ENCODE peak calls at places on chromosomes 16 and 17, in seven cellular contexts. K is suprapubic skin, X is testis, N is tibial nerve, H is transverse colon, W is Peyer's patch, Y is endothelial cell of umbilical vein. M is an unnamed sample.

GRCh38 chr16:68778551-68779231 is 41.6 kb downstream of the CDH1 start:
- DNase-seq in K (no peak), X (no peak), N (no peak), H (peak; percentile 32), W (no peak), Y (no peak), M (peak; percentile 50)

GRCh38 chr17:40351185-40352043 is 13.1 kb downstream of the GJD3 start:
- DNase-seq in K (no peak), X (no peak), N (no peak), H (no peak), W (no peak), Y (no peak), M (peak; percentile 42)

GRCh38 chr17:4199818-4200402 is 56.9 kb downstream of the CYB5D2 start:
- DNase-seq in K (no peak), X (no peak), N (no peak), H (no peak), W (no peak), Y (peak; percentile 45), M (no peak)

GRCh38 chr16:56189990-56190902 is 1.0 kb upstream of the GNAO1 start:
- DNase-seq in K (peak; percentile 76), X (no peak), N (no peak), H (no peak), W (no peak), Y (peak; percentile 6), M (peak; percentile 55)

GRCh38 chr17:73307130-73307529 is 4.7 kb downstream of the CDC42EP4 start:
- DNase-seq in K (no peak), X (peak; percentile 71), N (no peak), H (peak; percentile 55), W (no peak), Y (no peak), M (peak; percentile 74)

GRCh38 chr17:7557825-7558543 is 566 bp upstream of the TNFSF13 start:
- DNase-seq in K (peak; percentile 94), X (peak; percentile 81), N (peak; percentile 74), H (peak; percentile 94), W (peak; percentile 77), Y (peak; percentile 89), M (peak; percentile 87)

GRCh38 chr16:79554912-79555311 is 45.6 kb downstream of the MAF start:
- DNase-seq in K (no peak), X (no peak), N (no peak), H (no peak), W (no peak), Y (no peak), M (no peak)

GRCh38 chr17:20203761-20204263 is 194.7 kb downstream of the SPECC1 start:
- DNase-seq in K (no peak), X (no peak), N (no peak), H (no peak), W (no peak), Y (no peak), M (no peak)

GRCh38 chr16:12818331-12818730 is 14.6 kb upstream of the CPPED1 start:
- DNase-seq in K (no peak), X (no peak), N (no peak), H (no peak), W (no peak), Y (no peak), M (no peak)

GRCh38 chr17:77147357-77147801 is 6.6 kb downstream of the SEC14L1 start:
- DNase-seq in K (no peak), X (no peak), N (no peak), H (peak; percentile 34), W (no peak), Y (no peak), M (no peak)

GRCh38 chr16:46896314-46896968 is 12.3 kb downstream of the GPT2 start:
- DNase-seq in K (no peak), X (peak; percentile 71), N (no peak), H (no peak), W (no peak), Y (no peak), M (no peak)

GRCh38 chr16:57486858-57487834 is 853 bp upstream of the DOK4 start:
- DNase-seq in K (no peak), X (no peak), N (no peak), H (no peak), W (no peak), Y (no peak), M (peak; percentile 38)

GRCh38 chr17:68184816-68185436 is 62.9 kb upstream of the AMZ2 start:
- DNase-seq in K (no peak), X (no peak), N (no peak), H (no peak), W (peak; percentile 45), Y (no peak), M (no peak)

GRCh38 chr17:4331614-4332013 is 34.9 kb downstream of the UBE2G1 start:
- DNase-seq in K (no peak), X (no peak), N (no peak), H (no peak), W (no peak), Y (no peak), M (no peak)

GRCh38 chr17:40071720-40072480 is 9.1 kb downstream of the THRA start:
- DNase-seq in K (no peak), X (peak; percentile 77), N (peak; percentile 77), H (peak; percentile 89), W (no peak), Y (peak; percentile 76), M (peak; percentile 83)

GRCh38 chr16:61923629-61924028 is 112.6 kb downstream of the CDH8 start:
- DNase-seq in K (no peak), X (no peak), N (no peak), H (no peak), W (no peak), Y (no peak), M (no peak)

GRCh38 chr16:46743232-46743719 is 4.9 kb downstream of the MYLK3 start:
- DNase-seq in K (peak; percentile 24), X (peak; percentile 60), N (no peak), H (no peak), W (peak; percentile 50), Y (peak; percentile 25), M (no peak)

GRCh38 chr16:27829975-27830374 is 233.5 kb downstream of the GSG1L start:
- DNase-seq in K (peak; percentile 35), X (no peak), N (no peak), H (no peak), W (no peak), Y (no peak), M (no peak)

DNA sequence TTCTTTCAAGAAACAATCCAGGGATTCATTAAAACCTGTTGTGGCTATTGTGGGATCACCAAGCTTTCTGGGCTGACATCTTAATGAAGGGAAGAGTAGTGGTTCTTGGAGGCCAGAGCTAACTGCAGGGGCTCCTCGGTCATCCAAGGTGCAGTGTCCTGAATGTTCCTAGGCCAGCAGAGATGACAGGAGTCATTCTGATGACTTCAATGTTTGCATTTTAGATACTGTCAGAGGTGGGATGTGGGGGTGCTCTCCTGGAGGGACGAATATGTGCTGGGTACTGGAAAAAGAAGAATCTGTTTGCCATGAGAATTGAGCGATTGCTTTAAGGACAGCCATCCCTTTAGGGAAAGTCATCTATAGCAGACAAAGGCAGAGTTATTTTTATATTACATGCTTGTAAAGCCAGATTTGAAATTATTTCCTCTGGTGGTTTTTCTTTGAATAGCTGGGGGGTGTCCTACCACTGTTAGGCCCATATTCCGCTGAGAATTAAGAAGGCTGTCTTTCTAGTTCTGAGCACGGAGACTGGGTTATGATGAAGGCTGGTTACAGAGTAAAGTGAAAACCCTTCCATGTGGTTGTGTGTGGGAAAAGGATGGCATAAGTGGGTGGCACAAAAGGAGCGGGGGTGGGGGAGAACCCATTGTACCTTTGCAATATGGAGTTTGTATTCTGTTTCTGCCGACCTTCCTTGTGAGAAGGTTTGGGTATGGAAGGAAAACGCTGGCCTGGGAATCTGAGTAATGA is 7.4 kb downstream of the HLF start:
- DNase-seq in K (no peak), X (no peak), N (no peak), H (no peak), W (no peak), Y (no peak), M (no peak)
- TF ChIP-seq POLR2A in K (no peak), X (no peak), N (no peak), H (no peak), W (no peak), Y (no peak), M (no peak)

DNA sequence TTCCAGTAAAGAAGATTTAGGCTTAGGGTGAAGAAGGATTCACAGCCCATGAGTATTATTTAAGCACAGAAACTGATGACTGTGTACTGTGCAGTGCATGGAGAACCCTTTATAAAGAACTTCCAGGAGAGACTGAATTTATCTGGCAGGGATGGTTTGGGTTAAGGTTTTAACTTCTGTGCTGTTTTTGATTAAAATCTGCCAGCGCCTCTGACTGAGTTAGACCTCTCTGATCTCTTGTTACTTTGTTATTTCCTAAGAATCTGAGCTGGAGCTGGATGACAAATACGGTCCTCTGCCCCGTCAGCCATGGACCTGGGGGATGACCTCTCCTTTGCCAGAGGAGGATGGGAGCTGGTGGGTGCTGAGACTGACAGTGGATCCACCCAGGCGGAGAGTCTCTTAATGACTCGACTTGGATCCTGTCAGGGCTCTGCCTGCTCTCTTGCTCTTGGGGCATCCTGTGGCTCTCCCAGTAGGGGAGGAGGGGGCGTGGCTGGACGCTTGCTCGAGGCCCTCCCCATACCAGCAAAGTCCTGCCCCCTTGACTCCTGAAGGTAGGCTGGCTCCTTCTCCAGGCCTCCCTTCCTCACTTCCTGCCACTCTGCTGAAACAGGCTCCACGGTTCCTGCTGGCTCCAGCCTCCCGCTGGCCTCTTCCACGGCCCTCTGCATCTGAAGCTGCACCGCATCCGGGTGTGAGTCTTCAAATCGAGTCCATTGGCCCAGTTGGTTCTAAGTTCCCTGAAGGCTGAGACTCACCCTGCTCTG is 24.8 kb upstream of the MAP3K14 start:
- DNase-seq in K (no peak), X (peak; percentile 26), N (peak; percentile 33), H (peak; percentile 7), W (no peak), Y (peak; percentile 82), M (peak; percentile 58)
- H3K27ac ChIP-seq in K (peak overlapping the region; percentile 33), X (no peak overlapping the region), N (no peak overlapping the region), H (peak overlapping the region; percentile 19), W (no peak overlapping the region), Y (peak overlapping the region; percentile 58), M (peak overlapping the region; percentile 1)

DNA sequence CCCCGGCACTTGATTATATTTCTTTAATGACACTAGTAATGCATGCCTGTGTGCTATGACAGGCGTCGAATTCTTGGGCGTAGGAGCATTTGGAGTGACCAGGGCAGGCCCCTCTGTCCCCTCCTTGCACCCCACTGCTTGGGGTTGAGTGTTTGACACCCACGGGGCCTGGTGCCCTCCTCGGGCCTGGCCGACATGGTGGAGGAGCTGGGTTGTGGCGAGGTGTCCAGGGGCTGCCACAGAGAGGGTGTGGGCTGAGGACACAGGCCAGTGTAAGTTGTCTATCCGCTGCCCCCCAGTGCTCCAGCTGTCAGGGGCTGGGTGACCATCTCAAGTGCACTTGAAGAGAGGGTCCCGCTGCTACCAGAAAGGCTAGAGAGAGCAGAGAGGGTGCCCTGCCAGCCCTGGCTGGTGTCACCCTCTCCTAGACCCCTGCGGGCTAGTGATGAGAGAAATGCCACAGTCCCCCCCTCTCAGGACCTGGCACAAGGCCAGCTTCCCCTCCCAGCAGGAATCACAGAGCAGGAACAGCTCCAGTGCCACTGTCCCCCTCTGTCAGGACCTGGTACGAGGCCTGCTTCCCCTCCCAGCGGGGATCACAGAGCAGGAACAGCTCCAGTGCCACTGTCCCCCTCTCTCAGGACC is 30.4 kb downstream of the MGRN1 start:
- DNase-seq in K (no peak), X (no peak), N (no peak), H (no peak), W (no peak), Y (no peak), M (no peak)
- H3K36me3 ChIP-seq in K (peaks cover 92% of the 10 kb centered on the region), X (no peaks in the 10 kb centered on the region), N (peaks cover 14% of the 10 kb centered on the region), H (peaks cover 25% of the 10 kb centered on the region), W (peaks cover 76% of the 10 kb centered on the region), Y (peaks cover 7% of the 10 kb centered on the region), M (no peaks in the 10 kb centered on the region)

GRCh38 chr17:79956853-79957252 is 78.8 kb downstream of the TBC1D16 start:
- DNase-seq in K (peak; percentile 62), X (no peak), N (no peak), H (no peak), W (no peak), Y (no peak), M (peak; percentile 43)
- TF ChIP-seq POLR2A in K (no peak), X (no peak), N (no peak), H (no peak), W (no peak), Y (no peak), M (no peak)

M was measured in right lobe of liver.